ENCODE peak calls at places on chromosome 20, in nine cellular contexts. One of them, this sample, is unnamed.

GRCh38 chr20:62282877-62283503 is 19.8 kb upstream of the ADRM1 start:
- DNase-seq in AG08395: no peak
- DNase-seq in RWPE1: no peak
- DNase-seq in spleen: no peak
- DNase-seq in astrocyte of the spinal cord: no peak
- DNase-seq in hippocampal formation: no peak
- DNase-seq in fibroblast of the conjunctiva: no peak
- DNase-seq in CD4-positive, CD25-positive, alpha-beta regulatory T cell: no peak
- DNase-seq in uterus: no peak
- DNase-seq in this sample: no peak

GRCh38 chr20:23363257-23363649 is 1.3 kb downstream of the GZF1 start:
- DNase-seq in CD4-positive, CD25-positive, alpha-beta regulatory T cell: no peak
- DNase-seq in RWPE1: no peak
- DNase-seq in AG08395: no peak
- DNase-seq in spleen: no peak
- DNase-seq in fibroblast of the conjunctiva: no peak
- DNase-seq in uterus: no peak
- DNase-seq in hippocampal formation: no peak
- DNase-seq in astrocyte of the spinal cord: no peak
- DNase-seq in this sample: no peak

GRCh38 chr20:45308078-45308778 is at the start of gene MATN4:
- DNase-seq in uterus: no peak
- DNase-seq in fibroblast of the conjunctiva: no peak
- DNase-seq in spleen: no peak
- DNase-seq in RWPE1: no peak
- DNase-seq in astrocyte of the spinal cord: no peak
- DNase-seq in CD4-positive, CD25-positive, alpha-beta regulatory T cell: no peak
- DNase-seq in hippocampal formation: no peak
- DNase-seq in AG08395: peak
- DNase-seq in this sample: no peak

GRCh38 chr20:64056639-64056888 is 6.4 kb upstream of the TCEA2 start:
- DNase-seq in RWPE1: no peak
- DNase-seq in AG08395: no peak
- DNase-seq in CD4-positive, CD25-positive, alpha-beta regulatory T cell: no peak
- DNase-seq in fibroblast of the conjunctiva: no peak
- DNase-seq in uterus: no peak
- DNase-seq in hippocampal formation: no peak
- DNase-seq in spleen: no peak
- DNase-seq in astrocyte of the spinal cord: no peak
- DNase-seq in this sample: no peak

GRCh38 chr20:49405062-49405683 is 77.3 kb downstream of the KCNB1 start:
- DNase-seq in AG08395: no peak
- DNase-seq in uterus: no peak
- DNase-seq in RWPE1: no peak
- DNase-seq in CD4-positive, CD25-positive, alpha-beta regulatory T cell: no peak
- DNase-seq in hippocampal formation: no peak
- DNase-seq in fibroblast of the conjunctiva: no peak
- DNase-seq in astrocyte of the spinal cord: no peak
- DNase-seq in spleen: no peak
- DNase-seq in this sample: no peak

GRCh38 chr20:35444226-35444625 is 6.2 kb upstream of the GDF5 start:
- DNase-seq in RWPE1: no peak
- DNase-seq in astrocyte of the spinal cord: no peak
- DNase-seq in hippocampal formation: no peak
- DNase-seq in uterus: no peak
- DNase-seq in spleen: no peak
- DNase-seq in fibroblast of the conjunctiva: no peak
- DNase-seq in CD4-positive, CD25-positive, alpha-beta regulatory T cell: no peak
- DNase-seq in AG08395: no peak
- DNase-seq in this sample: no peak

GRCh38 chr20:51135926-51136325 is 113.0 kb upstream of the KCNG1 start:
- DNase-seq in fibroblast of the conjunctiva: no peak
- DNase-seq in uterus: no peak
- DNase-seq in spleen: no peak
- DNase-seq in hippocampal formation: no peak
- DNase-seq in astrocyte of the spinal cord: no peak
- DNase-seq in RWPE1: no peak
- DNase-seq in CD4-positive, CD25-positive, alpha-beta regulatory T cell: no peak
- DNase-seq in AG08395: no peak
- DNase-seq in this sample: no peak

GRCh38 chr20:7853493-7853892 is 86.8 kb downstream of the HAO1 start:
- DNase-seq in AG08395: no peak
- DNase-seq in fibroblast of the conjunctiva: no peak
- DNase-seq in hippocampal formation: no peak
- DNase-seq in uterus: no peak
- DNase-seq in spleen: no peak
- DNase-seq in CD4-positive, CD25-positive, alpha-beta regulatory T cell: no peak
- DNase-seq in RWPE1: no peak
- DNase-seq in astrocyte of the spinal cord: no peak
- DNase-seq in this sample: no peak

GRCh38 chr20:45911486-45912343 is at the start of gene PLTP:
- DNase-seq in hippocampal formation: no peak
- DNase-seq in uterus: peak
- DNase-seq in fibroblast of the conjunctiva: no peak
- DNase-seq in astrocyte of the spinal cord: peak
- DNase-seq in RWPE1: no peak
- DNase-seq in AG08395: peak
- DNase-seq in spleen: peak
- DNase-seq in CD4-positive, CD25-positive, alpha-beta regulatory T cell: peak
- DNase-seq in this sample: peak

GRCh38 chr20:51166489-51166888 is 143.6 kb upstream of the KCNG1 start:
- DNase-seq in AG08395: no peak
- DNase-seq in hippocampal formation: no peak
- DNase-seq in RWPE1: no peak
- DNase-seq in uterus: no peak
- DNase-seq in spleen: no peak
- DNase-seq in astrocyte of the spinal cord: no peak
- DNase-seq in CD4-positive, CD25-positive, alpha-beta regulatory T cell: no peak
- DNase-seq in fibroblast of the conjunctiva: no peak
- DNase-seq in this sample: no peak

GRCh38 chr20:23147964-23148720 is 62.0 kb upstream of the CD93 start:
- DNase-seq in fibroblast of the conjunctiva: no peak
- DNase-seq in AG08395: peak
- DNase-seq in CD4-positive, CD25-positive, alpha-beta regulatory T cell: peak
- DNase-seq in hippocampal formation: no peak
- DNase-seq in RWPE1: no peak
- DNase-seq in uterus: no peak
- DNase-seq in spleen: no peak
- DNase-seq in astrocyte of the spinal cord: peak
- DNase-seq in this sample: peak

GRCh38 chr20:326645-327031 is 1.3 kb downstream of the SOX12 start:
- DNase-seq in spleen: peak
- DNase-seq in fibroblast of the conjunctiva: no peak
- DNase-seq in uterus: no peak
- DNase-seq in hippocampal formation: no peak
- DNase-seq in astrocyte of the spinal cord: no peak
- DNase-seq in RWPE1: no peak
- DNase-seq in CD4-positive, CD25-positive, alpha-beta regulatory T cell: no peak
- DNase-seq in AG08395: no peak
- DNase-seq in this sample: no peak

GRCh38 chr20:6162239-6162638 is 39.4 kb upstream of the FERMT1 start:
- DNase-seq in hippocampal formation: peak
- DNase-seq in CD4-positive, CD25-positive, alpha-beta regulatory T cell: no peak
- DNase-seq in astrocyte of the spinal cord: peak
- DNase-seq in spleen: no peak
- DNase-seq in fibroblast of the conjunctiva: no peak
- DNase-seq in uterus: peak
- DNase-seq in RWPE1: no peak
- DNase-seq in AG08395: no peak
- DNase-seq in this sample: peak

GRCh38 chr20:13009682-13010406 is 1.1 kb downstream of the SPTLC3 start:
- DNase-seq in astrocyte of the spinal cord: peak
- DNase-seq in CD4-positive, CD25-positive, alpha-beta regulatory T cell: peak
- DNase-seq in AG08395: peak
- DNase-seq in uterus: peak
- DNase-seq in RWPE1: peak
- DNase-seq in fibroblast of the conjunctiva: peak
- DNase-seq in hippocampal formation: peak
- DNase-seq in spleen: no peak
- DNase-seq in this sample: peak

GRCh38 chr20:6735913-6736845 is 31.3 kb upstream of the BMP2 start:
- DNase-seq in astrocyte of the spinal cord: no peak
- DNase-seq in AG08395: no peak
- DNase-seq in CD4-positive, CD25-positive, alpha-beta regulatory T cell: no peak
- DNase-seq in spleen: no peak
- DNase-seq in fibroblast of the conjunctiva: no peak
- DNase-seq in hippocampal formation: peak
- DNase-seq in uterus: no peak
- DNase-seq in RWPE1: no peak
- DNase-seq in this sample: no peak

GRCh38 chr20:33249456-33249855 is 13.7 kb downstream of the BPIFA1 start:
- DNase-seq in fibroblast of the conjunctiva: no peak
- DNase-seq in astrocyte of the spinal cord: no peak
- DNase-seq in hippocampal formation: no peak
- DNase-seq in uterus: no peak
- DNase-seq in CD4-positive, CD25-positive, alpha-beta regulatory T cell: no peak
- DNase-seq in spleen: no peak
- DNase-seq in RWPE1: no peak
- DNase-seq in AG08395: no peak
- DNase-seq in this sample: no peak

GRCh38 chr20:58017970-58018530 is 210.4 kb downstream of the ANKRD60 start:
- DNase-seq in astrocyte of the spinal cord: no peak
- DNase-seq in AG08395: no peak
- DNase-seq in spleen: peak
- DNase-seq in CD4-positive, CD25-positive, alpha-beta regulatory T cell: no peak
- DNase-seq in uterus: no peak
- DNase-seq in hippocampal formation: no peak
- DNase-seq in fibroblast of the conjunctiva: no peak
- DNase-seq in RWPE1: no peak
- DNase-seq in this sample: no peak

GRCh38 chr20:25296094-25297093 is 48.5 kb downstream of the PYGB start:
- DNase-seq in astrocyte of the spinal cord: no peak
- DNase-seq in spleen: peak
- DNase-seq in hippocampal formation: no peak
- DNase-seq in RWPE1: no peak
- DNase-seq in AG08395: peak
- DNase-seq in CD4-positive, CD25-positive, alpha-beta regulatory T cell: peak
- DNase-seq in uterus: no peak
- DNase-seq in fibroblast of the conjunctiva: no peak
- DNase-seq in this sample: no peak

GRCh38 chr20:9186396-9186795 is 117.5 kb downstream of the PLCB4 start:
- DNase-seq in hippocampal formation: no peak
- DNase-seq in fibroblast of the conjunctiva: no peak
- DNase-seq in uterus: no peak
- DNase-seq in spleen: no peak
- DNase-seq in AG08395: no peak
- DNase-seq in astrocyte of the spinal cord: no peak
- DNase-seq in CD4-positive, CD25-positive, alpha-beta regulatory T cell: no peak
- DNase-seq in RWPE1: no peak
- DNase-seq in this sample: no peak

GRCh38 chr20:64216036-64216435 is 39.5 kb upstream of the PCMTD2 start:
- DNase-seq in hippocampal formation: no peak
- DNase-seq in AG08395: no peak
- DNase-seq in RWPE1: no peak
- DNase-seq in spleen: no peak
- DNase-seq in astrocyte of the spinal cord: no peak
- DNase-seq in CD4-positive, CD25-positive, alpha-beta regulatory T cell: no peak
- DNase-seq in uterus: no peak
- DNase-seq in fibroblast of the conjunctiva: no peak
- DNase-seq in this sample: no peak

GRCh38 chr20:25865715-25866656 is 169.3 kb upstream of the ZNF337 start:
- DNase-seq in astrocyte of the spinal cord: peak
- DNase-seq in hippocampal formation: peak
- DNase-seq in fibroblast of the conjunctiva: peak
- DNase-seq in CD4-positive, CD25-positive, alpha-beta regulatory T cell: peak
- DNase-seq in spleen: peak
- DNase-seq in uterus: peak
- DNase-seq in RWPE1: peak
- DNase-seq in AG08395: peak
- DNase-seq in this sample: no peak

GRCh38 chr20:51444472-51444871 is 98.0 kb downstream of the NFATC2 start:
- DNase-seq in spleen: peak
- DNase-seq in AG08395: peak
- DNase-seq in hippocampal formation: no peak
- DNase-seq in fibroblast of the conjunctiva: no peak
- DNase-seq in RWPE1: no peak
- DNase-seq in uterus: peak
- DNase-seq in astrocyte of the spinal cord: no peak
- DNase-seq in CD4-positive, CD25-positive, alpha-beta regulatory T cell: no peak
- DNase-seq in this sample: no peak

This sample was measured in tibial nerve.